ENCODE peak calls at places on chromosome 1, in ten cellular contexts. J is IMR-90, G is upper lobe of left lung, A is K562, W is A549, L is prostate gland, S is sigmoid colon, R is heart left ventricle, N is stomach, B is uterus. D is an unnamed sample.

GRCh38 chr1:1440262-1440772 is 4.8 kb downstream of the VWA1 start:
- DNase-seq in L (no peak), G (no peak), R (no peak), J (no peak), N (no peak), A (no peak), W (peak; percentile 0), S (no peak), B (peak; percentile 23), D (no peak)

GRCh38 chr1:226643167-226643566 is 94.6 kb downstream of the STUM start:
- DNase-seq in J (peak; percentile 81), S (peak; percentile 73), W (no peak), B (peak; percentile 62), R (peak; percentile 39), L (no peak), G (peak; percentile 73), N (no peak), A (peak; percentile 79), D (peak; percentile 70)

GRCh38 chr1:90510143-90510542 is 207.0 kb downstream of the BARHL2 start:
- DNase-seq in G (no peak), N (no peak), B (no peak), R (no peak), A (no peak), S (no peak), J (no peak), L (no peak), W (no peak), D (no peak)

GRCh38 chr1:117658676-117659075 is 52.8 kb downstream of the TENT5C start:
- DNase-seq in G (no peak), R (no peak), W (no peak), L (no peak), S (no peak), J (no peak), B (no peak), N (peak; percentile 47), A (no peak), D (no peak)

GRCh38 chr1:90045853-90046563 is 51.1 kb downstream of the ZNF326 start:
- DNase-seq in G (no peak), S (no peak), R (no peak), L (no peak), N (no peak), W (peak; percentile 10), J (peak; percentile 21), B (no peak), A (peak; percentile 33), D (no peak)

GRCh38 chr1:219692981-219693380 is 80.1 kb upstream of the ZC3H11B start:
- DNase-seq in W (no peak), G (no peak), S (no peak), N (no peak), L (no peak), J (peak; percentile 4), B (no peak), A (no peak), R (no peak), D (no peak)

GRCh38 chr1:198969981-198970380 is 331.1 kb downstream of the PTPRC start:
- DNase-seq in A (no peak), L (no peak), S (no peak), N (no peak), W (no peak), G (no peak), J (no peak), B (no peak), R (no peak), D (no peak)

GRCh38 chr1:89277725-89278124 is 5.1 kb upstream of the GBP5 start:
- DNase-seq in S (no peak), B (no peak), R (no peak), A (no peak), G (no peak), N (no peak), J (no peak), L (no peak), W (no peak), D (no peak)

GRCh38 chr1:220430059-220430458 is 97.9 kb upstream of the MARK1 start:
- DNase-seq in L (no peak), N (no peak), J (no peak), W (no peak), A (no peak), B (no peak), R (no peak), S (no peak), G (no peak), D (no peak)

GRCh38 chr1:228154685-228155571 is 5.2 kb downstream of the GJC2 start:
- DNase-seq in A (no peak), S (peak; percentile 56), G (peak; percentile 45), W (no peak), R (peak; percentile 48), J (no peak), N (no peak), L (no peak), B (peak; percentile 7), D (no peak)

GRCh38 chr1:30412241-30413110 is 310.9 kb downstream of the MATN1 start:
- DNase-seq in J (no peak), W (no peak), N (peak; percentile 20), B (no peak), R (no peak), G (no peak), A (no peak), L (peak; percentile 1), S (peak; percentile 38), D (peak; percentile 15)

GRCh38 chr1:155024315-155024714 is 9.3 kb downstream of the DCST2 start:
- DNase-seq in A (no peak), R (no peak), L (no peak), W (no peak), N (no peak), G (no peak), S (no peak), J (no peak), B (no peak), D (no peak)

GRCh38 chr1:48242126-48242736 is 19.7 kb downstream of the SLC5A9 start:
- DNase-seq in G (no peak), B (no peak), S (no peak), R (no peak), W (no peak), A (no peak), J (no peak), L (no peak), N (no peak), D (no peak)

GRCh38 chr1:84598846-84599741 is 24.9 kb upstream of the CTBS start:
- DNase-seq in L (no peak), N (no peak), A (no peak), S (no peak), W (no peak), G (no peak), J (peak; percentile 90), B (no peak), R (no peak), D (no peak)

DNA sequence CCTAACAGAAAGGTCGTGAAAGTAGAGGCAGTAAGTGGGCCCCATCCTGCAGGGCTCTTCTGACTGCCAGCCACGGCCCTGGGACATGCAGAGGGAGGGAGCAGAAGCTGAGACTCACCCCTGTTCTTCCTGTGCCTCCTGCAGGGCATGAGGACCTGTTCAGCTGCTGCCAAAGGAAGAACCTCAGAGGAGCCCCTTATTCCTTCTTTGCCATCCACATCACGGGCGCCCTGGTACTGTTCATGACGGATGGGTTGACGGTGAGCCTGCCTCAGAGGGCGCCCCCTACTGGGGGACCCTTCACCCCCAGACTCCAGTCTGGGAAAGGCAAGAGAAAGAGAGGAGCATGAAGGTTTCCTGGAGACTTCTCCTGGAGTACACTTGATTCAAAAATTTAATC is 47.1 kb downstream of the ELK4 start:
- DNase-seq in W (no peak), N (no peak), S (peak; percentile 33), B (no peak), G (no peak), R (no peak), A (peak; percentile 63), J (no peak), L (no peak), D (no peak)
- TF ChIP-seq CTCF in W (peak; percentile 23), N (peak; percentile 20), S (no peak), B (no peak), G (no peak), R (peak; percentile 28), A (peak; percentile 85), J (peak; percentile 22), L (no peak), D (no peak)

DNA sequence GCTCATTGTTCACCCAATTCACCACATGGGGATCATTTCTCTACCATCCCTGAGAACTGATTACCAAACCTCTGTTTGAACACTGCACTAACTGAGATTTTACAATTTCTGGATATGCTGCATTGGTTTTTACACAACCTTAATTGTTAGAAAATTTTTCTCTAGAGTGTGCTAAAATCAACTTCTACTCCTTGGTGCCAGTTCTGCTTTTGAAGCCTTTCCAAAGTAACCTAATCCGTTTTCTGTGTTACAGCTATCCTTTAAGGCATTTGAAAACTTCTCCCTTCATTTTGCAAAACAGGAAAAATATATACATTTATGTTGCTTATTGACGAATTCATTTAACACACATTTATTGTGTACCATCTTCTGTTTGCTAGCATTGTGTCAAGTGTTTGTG is 23.7 kb downstream of the SMAP2 start:
- DNase-seq in G (no peak), S (no peak), B (no peak), W (no peak), A (no peak), N (no peak), L (no peak), J (no peak), R (no peak), D (no peak)
- H3K27ac ChIP-seq in G (peak overlapping the region; percentile 92), S (no peak overlapping the region), B (no peak overlapping the region), W (no peak overlapping the region), A (no peak overlapping the region), N (peak overlapping the region; percentile 1), L (no peak overlapping the region), J (no peak overlapping the region), R (no peak overlapping the region), D (peak overlapping the region; percentile 92)

DNA sequence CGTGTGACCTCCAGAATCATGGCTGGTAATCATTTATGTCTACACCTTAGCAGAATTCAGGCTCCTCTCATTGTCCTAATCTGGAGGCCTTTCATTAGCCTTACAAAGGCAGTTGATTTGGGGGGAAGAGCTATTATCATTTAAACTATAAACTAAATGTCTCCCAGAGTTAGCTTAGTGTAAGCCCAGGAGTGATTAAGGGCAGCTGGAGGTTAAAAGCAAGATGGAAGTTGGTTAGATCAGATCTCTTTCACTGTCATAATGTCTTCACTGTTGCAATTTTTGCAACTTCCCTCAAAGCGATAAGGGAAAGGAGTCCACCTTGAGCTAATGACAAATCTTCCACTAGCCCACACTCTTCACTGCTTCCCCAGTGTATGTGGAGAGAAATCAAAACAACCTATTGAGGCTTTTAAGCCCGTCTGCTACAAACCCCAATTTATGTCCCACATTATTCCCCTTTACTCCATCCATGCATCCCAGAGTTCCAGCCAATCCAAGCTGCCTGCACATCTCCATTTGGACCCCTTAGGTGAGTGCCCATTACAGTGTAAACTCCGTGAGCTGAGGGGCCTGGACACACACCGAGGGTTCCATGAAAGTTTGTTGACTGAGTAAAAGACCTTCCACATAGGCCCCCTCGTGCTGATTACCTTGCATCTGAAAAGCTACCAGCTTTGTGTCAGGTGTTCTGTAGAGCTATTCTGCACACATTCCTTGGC is 61.4 kb upstream of the KLHDC7A start:
- DNase-seq in B (no peak), A (no peak), R (no peak), N (no peak), J (no peak), W (no peak), S (no peak), G (no peak), L (no peak), D (no peak)
- TF ChIP-seq POLR2A in B (no peak), A (no peak), R (no peak), N (no peak), J (no peak), W (no peak), S (no peak), G (no peak), L (no peak), D (no peak)

DNA sequence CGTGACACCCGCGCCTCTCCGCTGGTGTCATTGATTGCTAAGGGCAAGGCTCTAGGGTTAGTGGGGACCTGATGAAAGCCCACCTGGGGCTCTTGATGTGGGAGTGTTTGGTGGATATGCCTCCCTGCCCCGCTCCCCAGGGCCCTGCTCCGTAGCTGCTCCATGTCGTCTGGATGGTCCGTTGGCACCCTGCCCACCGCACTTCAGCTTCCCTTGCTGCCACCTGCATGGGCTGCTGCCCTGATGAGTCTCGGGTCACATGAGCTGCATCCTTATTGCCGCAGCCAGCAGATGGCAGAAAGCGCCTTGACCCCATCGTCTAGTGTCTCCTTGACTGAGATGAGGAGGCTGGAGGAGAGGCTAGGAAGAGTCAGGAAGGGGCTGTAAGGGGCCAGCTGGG is 439.4 kb downstream of the CAMTA1 start:
- DNase-seq in J (no peak), B (no peak), L (no peak), A (no peak), W (no peak), R (no peak), N (no peak), G (peak; percentile 40), S (no peak), D (no peak)
- TF ChIP-seq CTCF in J (no peak), B (no peak), L (no peak), A (peak; percentile 29), W (no peak), R (peak; percentile 22), N (no peak), G (no peak), S (no peak), D (peak; percentile 34)